ENCODE peak calls at places on chromosomes 7 and 10, in eight cellular contexts. U is ELF-1, O is NCI-H2029, G is progenitor cell of endocrine pancreas, P is germinal center, C is T-cell, L is heart right ventricle, N is neuronal stem cell. E is an unnamed sample.

GRCh38 chr10:86870679-86871078 is 86.7 kb downstream of the MMRN2 start:
- DNase-seq in O (no peak), N (no peak), P (no peak), C (no peak), G (no peak), L (no peak), U (no peak), E (no peak)

GRCh38 chr10:78433722-78434535 is 400.3 kb downstream of the RPS24 start:
- DNase-seq in U (peak), P (no peak), C (no peak), L (no peak), O (peak), G (no peak), N (no peak), E (no peak)

GRCh38 chr10:47269294-47269693 is 30.7 kb upstream of the GDF10 start:
- DNase-seq in O (no peak), C (no peak), P (no peak), N (no peak), G (no peak), U (no peak), L (no peak), E (no peak)

GRCh38 chr7:132030161-132030568 is 473.7 kb upstream of the PODXL start:
- DNase-seq in N (no peak), G (no peak), P (no peak), C (no peak), U (no peak), O (peak), L (peak), E (no peak)

GRCh38 chr10:10657139-10657760 is 360.4 kb upstream of the CELF2 start:
- DNase-seq in G (no peak), N (no peak), C (no peak), P (no peak), U (no peak), O (no peak), L (no peak), E (no peak)

GRCh38 chr7:3117488-3118228 is 74.0 kb upstream of the CARD11 start:
- DNase-seq in U (no peak), N (no peak), P (no peak), O (no peak), G (no peak), L (no peak), C (peak), E (no peak)

GRCh38 chr10:113180401-113181154 is 230.5 kb downstream of the TCF7L2 start:
- DNase-seq in N (no peak), U (no peak), P (no peak), G (no peak), O (no peak), L (no peak), C (no peak), E (no peak)

GRCh38 chr7:46369933-46370654 is 449.0 kb upstream of the IGFBP3 start:
- DNase-seq in C (no peak), N (no peak), L (no peak), O (peak), U (no peak), G (no peak), P (no peak), E (no peak)

GRCh38 chr7:121697731-121698396 is 175.1 kb upstream of the PTPRZ1 start:
- DNase-seq in U (no peak), O (no peak), C (no peak), G (no peak), N (no peak), P (no peak), L (no peak), E (no peak)